ENCODE peak calls at places on chromosomes 11 and 22, in five cellular contexts. One of them, this sample, is unnamed.

GRCh38 chr11:16191212-16191851 is 165.0 kb downstream of the SOX6 start:
- DNase-seq in choroid plexus epithelial cell: no peak
- DNase-seq in CD8-positive, alpha-beta memory T cell: no peak
- DNase-seq in non-pigmented ciliary epithelial cell: no peak
- DNase-seq in bronchial epithelial cell: no peak
- DNase-seq in this sample: no peak

GRCh38 chr22:37498289-37498909 is 12.2 kb upstream of the MFNG start:
- DNase-seq in choroid plexus epithelial cell: peak
- DNase-seq in bronchial epithelial cell: no peak
- DNase-seq in non-pigmented ciliary epithelial cell: no peak
- DNase-seq in CD8-positive, alpha-beta memory T cell: peak
- DNase-seq in this sample: no peak

GRCh38 chr11:74338963-74339362 is 27.5 kb upstream of the P4HA3 start:
- DNase-seq in bronchial epithelial cell: no peak
- DNase-seq in CD8-positive, alpha-beta memory T cell: no peak
- DNase-seq in choroid plexus epithelial cell: no peak
- DNase-seq in non-pigmented ciliary epithelial cell: no peak
- DNase-seq in this sample: no peak

GRCh38 chr11:60982184-60982583 is 10.7 kb downstream of the CD6 start:
- DNase-seq in choroid plexus epithelial cell: no peak
- DNase-seq in bronchial epithelial cell: no peak
- DNase-seq in non-pigmented ciliary epithelial cell: no peak
- DNase-seq in CD8-positive, alpha-beta memory T cell: no peak
- DNase-seq in this sample: no peak

GRCh38 chr22:48889887-48890692 is 937.6 kb downstream of the BRD1 start:
- DNase-seq in non-pigmented ciliary epithelial cell: no peak
- DNase-seq in CD8-positive, alpha-beta memory T cell: no peak
- DNase-seq in choroid plexus epithelial cell: no peak
- DNase-seq in bronchial epithelial cell: no peak
- DNase-seq in this sample: no peak

GRCh38 chr11:131354251-131354701 is 16.1 kb upstream of the NTM start:
- DNase-seq in CD8-positive, alpha-beta memory T cell: no peak
- DNase-seq in choroid plexus epithelial cell: no peak
- DNase-seq in bronchial epithelial cell: no peak
- DNase-seq in non-pigmented ciliary epithelial cell: no peak
- DNase-seq in this sample: no peak

GRCh38 chr22:27786253-27786898 is 15.2 kb downstream of the MN1 start:
- DNase-seq in non-pigmented ciliary epithelial cell: no peak
- DNase-seq in choroid plexus epithelial cell: no peak
- DNase-seq in bronchial epithelial cell: no peak
- DNase-seq in CD8-positive, alpha-beta memory T cell: no peak
- DNase-seq in this sample: no peak

GRCh38 chr11:67416416-67417335 is 1.2 kb downstream of the CARNS1 start:
- DNase-seq in CD8-positive, alpha-beta memory T cell: peak
- DNase-seq in non-pigmented ciliary epithelial cell: no peak
- DNase-seq in choroid plexus epithelial cell: peak
- DNase-seq in bronchial epithelial cell: peak
- DNase-seq in this sample: no peak